ENCODE peak calls at places on chromosomes 13 and 19, in five cellular contexts. L is mucosa of descending colon, K is endodermal cell, V is mammary epithelial cell, M is A549. I is an unnamed sample.

GRCh38 chr19:50836543-50837195 is 3.3 kb upstream of the KLK15 start:
- DNase-seq in L (peak; percentile 62), K (peak; percentile 63), V (no peak), M (no peak), I (no peak)

GRCh38 chr19:2841858-2842574 is 741 bp downstream of the ZNF555 start:
- DNase-seq in L (peak; percentile 46), K (peak; percentile 51), V (no peak), M (no peak), I (no peak)

GRCh38 chr19:17405250-17406038 is at the start of gene BST2:
- DNase-seq in L (peak; percentile 53), K (peak; percentile 69), V (no peak), M (no peak), I (no peak)

GRCh38 chr19:54399189-54399588 is 16.1 kb upstream of the TTYH1 start:
- DNase-seq in L (no peak), K (no peak), V (peak; percentile 8), M (no peak), I (no peak)

GRCh38 chr13:52164989-52165388 is 5.6 kb upstream of the NEK3 start:
- DNase-seq in L (no peak), K (no peak), V (no peak), M (no peak), I (no peak)

GRCh38 chr19:45403781-45404556 is 900 bp downstream of the PPP1R13L start:
- DNase-seq in L (peak; percentile 87), K (peak; percentile 97), V (peak; percentile 60), M (peak; percentile 80), I (peak; percentile 81)

GRCh38 chr13:109200556-109200955 is 571.1 kb downstream of the MYO16 start:
- DNase-seq in L (no peak), K (no peak), V (no peak), M (no peak), I (no peak)

GRCh38 chr19:44897835-44898234 is 6.8 kb downstream of the TOMM40 start:
- DNase-seq in L (no peak), K (no peak), V (no peak), M (no peak), I (no peak)

GRCh38 chr13:81639984-81640582 is 1299.2 kb upstream of the SPRY2 start:
- DNase-seq in L (no peak), K (no peak), V (peak; percentile 14), M (peak; percentile 1), I (no peak)

GRCh38 chr19:50492303-50493052 is 15.8 kb upstream of the GARIN5A start:
- DNase-seq in L (peak; percentile 33), K (peak; percentile 69), V (no peak), M (peak; percentile 49), I (no peak)

GRCh38 chr13:44141213-44141724 is 232.4 kb upstream of the SERP2 start:
- DNase-seq in L (peak; percentile 42), K (no peak), V (peak; percentile 47), M (no peak), I (no peak)

GRCh38 chr19:16244091-16244490 is 46.4 kb downstream of the AP1M1 start:
- DNase-seq in L (no peak), K (no peak), V (no peak), M (no peak), I (no peak)

GRCh38 chr13:22144806-22145205 is 473.9 kb downstream of the FGF9 start:
- DNase-seq in L (no peak), K (no peak), V (no peak), M (no peak), I (no peak)

GRCh38 chr19:3073931-3074595 is 11.8 kb upstream of the TLE5 start:
- DNase-seq in L (no peak), K (peak; percentile 78), V (no peak), M (no peak), I (no peak)

GRCh38 chr13:100941811-100942361 is 267.3 kb upstream of the TMTC4 start:
- DNase-seq in L (no peak), K (no peak), V (no peak), M (no peak), I (no peak)

GRCh38 chr13:27161980-27162379 is 9.6 kb downstream of the USP12 start:
- DNase-seq in L (no peak), K (no peak), V (no peak), M (no peak), I (no peak)

GRCh38 chr19:50178320-50178719 is 15.2 kb upstream of the IZUMO2 start:
- DNase-seq in L (no peak), K (no peak), V (no peak), M (no peak), I (no peak)

GRCh38 chr19:30675086-30675485 is 302.9 kb downstream of the ZNF536 start:
- DNase-seq in L (no peak), K (peak; percentile 13), V (no peak), M (no peak), I (no peak)

GRCh38 chr19:2827022-2827421 is 7.4 kb downstream of the ZNF554 start:
- DNase-seq in L (no peak), K (no peak), V (no peak), M (no peak), I (no peak)

GRCh38 chr13:80577951-80578670 is 237.2 kb upstream of the SPRY2 start:
- DNase-seq in L (no peak), K (peak; percentile 56), V (no peak), M (peak; percentile 12), I (peak; percentile 25)

GRCh38 chr19:17996826-17997316 is 11.1 kb upstream of the ARRDC2 start:
- DNase-seq in L (peak; percentile 93), K (peak; percentile 96), V (peak; percentile 51), M (peak; percentile 76), I (peak; percentile 84)

GRCh38 chr13:100315522-100315921 is 226.6 kb downstream of the PCCA start:
- DNase-seq in L (no peak), K (no peak), V (peak; percentile 34), M (no peak), I (no peak)

GRCh38 chr19:28437390-28438346 is 775.3 kb downstream of the UQCRFS1 start:
- DNase-seq in L (peak; percentile 55), K (no peak), V (no peak), M (no peak), I (no peak)

GRCh38 chr19:28436320-28436719 is 776.6 kb downstream of the UQCRFS1 start:
- DNase-seq in L (peak; percentile 50), K (no peak), V (no peak), M (no peak), I (no peak)

GRCh38 chr19:28430214-28430613 is 782.7 kb downstream of the UQCRFS1 start:
- DNase-seq in L (no peak), K (no peak), V (no peak), M (no peak), I (no peak)

DNA sequence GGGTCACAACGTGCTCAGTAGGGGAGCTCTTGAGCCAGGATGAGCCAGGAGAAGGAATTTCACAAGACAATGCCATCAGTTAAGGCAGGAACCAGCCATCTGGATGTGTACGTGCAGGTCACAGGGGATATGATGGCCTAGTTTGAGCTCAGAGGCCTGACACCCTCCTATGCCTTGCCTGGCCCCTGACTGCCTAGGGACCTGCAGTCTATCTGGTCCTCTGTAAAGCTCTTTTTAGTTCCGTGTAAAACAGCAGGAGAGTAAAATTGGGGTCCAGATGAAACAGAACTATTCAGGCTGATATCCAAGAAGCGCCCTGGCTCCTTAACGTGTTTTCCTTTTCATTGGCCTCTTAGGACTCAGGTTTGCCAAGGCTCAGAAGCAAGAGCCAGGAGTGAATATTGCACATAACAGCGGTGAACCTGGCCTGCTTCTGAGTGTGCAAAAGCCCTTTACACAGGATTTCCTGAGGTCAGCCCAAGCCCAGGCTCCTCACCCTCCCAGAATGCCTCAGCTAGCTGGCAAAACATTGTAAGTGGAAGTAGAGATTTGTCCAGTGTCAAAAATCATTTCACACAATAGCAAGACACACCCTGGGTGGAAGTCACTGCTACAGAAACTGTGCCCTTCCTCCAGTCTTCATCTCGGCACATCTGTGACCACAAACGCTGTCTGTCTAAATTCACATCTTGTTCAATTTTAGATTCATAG is 777.2 kb downstream of the UQCRFS1 start:
- DNase-seq in L (no peak), K (no peak), V (no peak), M (no peak), I (no peak)
- TF ChIP-seq CTCF in L (no peak), K (no peak), V (no peak), M (no peak), I (no peak)

DNA sequence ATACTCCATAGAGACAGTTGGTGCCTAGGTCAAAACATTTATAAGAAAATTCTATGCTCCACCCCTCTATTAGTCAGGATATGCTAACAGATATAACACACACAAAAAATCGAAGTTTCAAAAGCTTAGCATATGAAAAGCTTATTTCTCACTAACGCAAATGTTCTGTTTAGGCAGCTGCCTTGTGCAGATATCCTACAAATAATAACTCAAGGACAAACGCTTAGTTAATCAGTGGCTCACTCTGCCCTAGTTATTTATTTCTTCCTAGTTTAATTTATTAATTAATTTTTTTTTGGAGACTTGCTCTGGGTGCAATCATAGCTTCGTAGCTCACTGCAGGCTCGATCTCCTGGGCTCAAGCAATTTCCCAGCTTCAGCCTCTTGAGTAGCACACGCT is 259.7 kb upstream of the GPC6 start:
- DNase-seq in L (no peak), K (no peak), V (no peak), M (no peak), I (no peak)
- H3K4me1 ChIP-seq in L (no peaks in the 10 kb centered on the region), K (no peaks in the 10 kb centered on the region), V (no peaks in the 10 kb centered on the region), M (no peaks in the 10 kb centered on the region), I (no peaks in the 10 kb centered on the region)

GRCh38 chr19:6276447-6276846 is 3.3 kb downstream of the MLLT1 start:
- DNase-seq in L (peak; percentile 45), K (no peak), V (no peak), M (no peak), I (peak; percentile 80)

GRCh38 chr19:6279931-6280591 is at the start of gene MLLT1:
- DNase-seq in L (peak; percentile 99), K (peak; percentile 99), V (peak; percentile 97), M (peak; percentile 96), I (peak; percentile 98)

GRCh38 chr19:6278051-6278450 is 1.7 kb downstream of the MLLT1 start:
- DNase-seq in L (no peak), K (no peak), V (no peak), M (no peak), I (no peak)

GRCh38 chr19:6278740-6279619 is 795 bp downstream of the MLLT1 start:
- DNase-seq in L (no peak), K (peak; percentile 65), V (no peak), M (no peak), I (no peak)

DNA sequence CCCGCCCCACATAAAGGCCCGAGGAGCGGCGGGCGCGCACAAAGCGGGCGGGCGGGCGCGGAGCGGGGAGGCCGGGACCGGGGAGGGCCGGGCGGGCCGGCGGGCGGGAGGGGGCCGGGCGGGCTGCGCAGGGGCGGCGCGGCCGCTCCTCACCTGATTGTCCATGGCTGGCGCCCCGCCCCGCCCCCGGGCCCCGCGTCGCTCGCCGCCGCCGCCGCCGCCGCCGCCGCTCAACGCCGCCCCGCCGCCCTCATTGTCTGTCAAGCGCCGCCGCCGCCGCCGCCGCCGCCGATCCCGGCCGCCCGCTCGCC is 200 bp downstream of the MLLT1 start:
- DNase-seq in L (no peak), K (no peak), V (no peak), M (no peak), I (no peak)
- H3K4me3 ChIP-seq in L (peak overlapping the region; percentile 59), K (peak overlapping the region; percentile 92), V (peak overlapping the region; percentile 81), M (peak overlapping the region; percentile 98), I (peak overlapping the region; percentile 82)

GRCh38 chr13:42453091-42453645 is 120.8 kb upstream of the TNFSF11 start:
- DNase-seq in L (no peak), K (no peak), V (no peak), M (no peak), I (no peak)
- TF ChIP-seq CTCF in L (no peak), K (no peak), V (no peak), M (no peak), I (no peak)

I was measured in heart left ventricle.